ENCODE peak calls at places on chromosomes 13 and 19, in five cellular contexts. One of them, this sample, is unnamed.
A peak's percentile ranks its signal among the peaks of the same experiment; 100 is the strongest.

GRCh38 chr13:51919531-51919930 is 57.8 kb downstream of the CCDC70 start:
- DNase-seq in H1: no peak
- DNase-seq in stomach: no peak
- DNase-seq in transverse colon: no peak
- DNase-seq in A549: no peak
- DNase-seq in this sample: no peak

GRCh38 chr19:33685541-33685940 is 63.8 kb downstream of the CHST8 start:
- DNase-seq in H1: no peak
- DNase-seq in stomach: no peak
- DNase-seq in transverse colon: no peak
- DNase-seq in A549: no peak
- DNase-seq in this sample: peak; percentile 29

GRCh38 chr19:48501961-48502719 is 9.5 kb downstream of the LMTK3 start:
- DNase-seq in H1: peak; percentile 100
- DNase-seq in stomach: peak; percentile 95
- DNase-seq in transverse colon: peak; percentile 92
- DNase-seq in A549: peak; percentile 88
- DNase-seq in this sample: no peak

GRCh38 chr13:79423801-79424642 is 18.0 kb upstream of the RBM26 start:
- DNase-seq in H1: no peak
- DNase-seq in stomach: no peak
- DNase-seq in transverse colon: no peak
- DNase-seq in A549: no peak
- DNase-seq in this sample: no peak

GRCh38 chr13:113005076-113005865 is 36.3 kb downstream of the MCF2L start:
- DNase-seq in H1: no peak
- DNase-seq in stomach: no peak
- DNase-seq in transverse colon: no peak
- DNase-seq in A549: no peak
- DNase-seq in this sample: no peak

GRCh38 chr13:98761979-98762616 is 9.6 kb upstream of the SLC15A1 start:
- DNase-seq in H1: no peak
- DNase-seq in stomach: no peak
- DNase-seq in transverse colon: no peak
- DNase-seq in A549: no peak
- DNase-seq in this sample: no peak

GRCh38 chr19:51246153-51246552 is 4.7 kb upstream of the SIGLECL1 start:
- DNase-seq in H1: no peak
- DNase-seq in stomach: no peak
- DNase-seq in transverse colon: no peak
- DNase-seq in A549: no peak
- DNase-seq in this sample: no peak

GRCh38 chr19:7852851-7853759 is 21.1 kb downstream of the PRR36 start:
- DNase-seq in H1: no peak
- DNase-seq in stomach: peak; percentile 87
- DNase-seq in transverse colon: peak; percentile 86
- DNase-seq in A549: peak; percentile 78
- DNase-seq in this sample: no peak

GRCh38 chr19:5445071-5445470 is 10.1 kb upstream of the ZNRF4 start:
- DNase-seq in H1: no peak
- DNase-seq in stomach: no peak
- DNase-seq in transverse colon: no peak
- DNase-seq in A549: no peak
- DNase-seq in this sample: no peak

GRCh38 chr19:43430142-43430710 is 15.5 kb downstream of the TEX101 start:
- DNase-seq in H1: no peak
- DNase-seq in stomach: no peak
- DNase-seq in transverse colon: peak; percentile 28
- DNase-seq in A549: no peak
- DNase-seq in this sample: no peak

GRCh38 chr19:7718668-7719067 is 13.2 kb downstream of the CLEC4G start:
- DNase-seq in H1: no peak
- DNase-seq in stomach: no peak
- DNase-seq in transverse colon: peak; percentile 24
- DNase-seq in A549: no peak
- DNase-seq in this sample: no peak

GRCh38 chr13:33537691-33538090 is 252.1 kb upstream of the STARD13 start:
- DNase-seq in H1: no peak
- DNase-seq in stomach: no peak
- DNase-seq in transverse colon: no peak
- DNase-seq in A549: no peak
- DNase-seq in this sample: no peak

GRCh38 chr13:46648166-46648607 is 95.2 kb downstream of the LRCH1 start:
- DNase-seq in H1: no peak
- DNase-seq in stomach: peak; percentile 66
- DNase-seq in transverse colon: peak; percentile 64
- DNase-seq in A549: no peak
- DNase-seq in this sample: peak; percentile 41

GRCh38 chr19:37943480-37943879 is 36.5 kb downstream of the SIPA1L3 start:
- DNase-seq in H1: no peak
- DNase-seq in stomach: peak; percentile 43
- DNase-seq in transverse colon: peak; percentile 76
- DNase-seq in A549: no peak
- DNase-seq in this sample: no peak

GRCh38 chr19:4057913-4058695 is 8.6 kb downstream of the ZBTB7A start:
- DNase-seq in H1: no peak
- DNase-seq in stomach: peak; percentile 81
- DNase-seq in transverse colon: peak; percentile 87
- DNase-seq in A549: peak; percentile 74
- DNase-seq in this sample: peak; percentile 97

GRCh38 chr13:101013245-101013644 is 338.6 kb upstream of the TMTC4 start:
- DNase-seq in H1: no peak
- DNase-seq in stomach: no peak
- DNase-seq in transverse colon: no peak
- DNase-seq in A549: no peak
- DNase-seq in this sample: no peak

GRCh38 chr13:35860661-35861060 is 270.5 kb downstream of the DCLK1 start:
- DNase-seq in H1: no peak
- DNase-seq in stomach: no peak
- DNase-seq in transverse colon: no peak
- DNase-seq in A549: no peak
- DNase-seq in this sample: no peak

GRCh38 chr13:25901460-25902376 is 150.1 kb downstream of the SHISA2 start:
- DNase-seq in H1: no peak
- DNase-seq in stomach: no peak
- DNase-seq in transverse colon: no peak
- DNase-seq in A549: no peak
- DNase-seq in this sample: no peak

GRCh38 chr19:33064778-33065550 is at the start of gene RHPN2:
- DNase-seq in H1: no peak
- DNase-seq in stomach: peak; percentile 81
- DNase-seq in transverse colon: peak; percentile 87
- DNase-seq in A549: peak; percentile 94
- DNase-seq in this sample: peak; percentile 73

GRCh38 chr13:110664673-110665072 is 41.2 kb downstream of the CARS2 start:
- DNase-seq in H1: no peak
- DNase-seq in stomach: no peak
- DNase-seq in transverse colon: no peak
- DNase-seq in A549: no peak
- DNase-seq in this sample: no peak

GRCh38 chr13:99218969-99219368 is 18.3 kb downstream of the UBAC2 start:
- DNase-seq in H1: no peak
- DNase-seq in stomach: no peak
- DNase-seq in transverse colon: peak; percentile 25
- DNase-seq in A549: no peak
- DNase-seq in this sample: no peak

GRCh38 chr13:31477961-31478360 is 261.4 kb upstream of the RXFP2 start:
- DNase-seq in H1: no peak
- DNase-seq in stomach: no peak
- DNase-seq in transverse colon: no peak
- DNase-seq in A549: no peak
- DNase-seq in this sample: no peak

GRCh38 chr13:81197483-81197882 is 856.6 kb upstream of the SPRY2 start:
- DNase-seq in H1: no peak
- DNase-seq in stomach: no peak
- DNase-seq in transverse colon: no peak
- DNase-seq in A549: no peak
- DNase-seq in this sample: no peak

GRCh38 chr19:2887391-2887914 is 13.3 kb upstream of the ZNF57 start:
- DNase-seq in H1: no peak
- DNase-seq in stomach: no peak
- DNase-seq in transverse colon: no peak
- DNase-seq in A549: peak; percentile 46
- DNase-seq in this sample: no peak

GRCh38 chr13:111537843-111538499 is 217.5 kb downstream of the TEX29 start:
- DNase-seq in H1: no peak
- DNase-seq in stomach: no peak
- DNase-seq in transverse colon: no peak
- DNase-seq in A549: no peak
- DNase-seq in this sample: no peak

GRCh38 chr19:46618670-46619231 is 6.1 kb downstream of the PTGIR start:
- DNase-seq in H1: no peak
- DNase-seq in stomach: peak; percentile 63
- DNase-seq in transverse colon: no peak
- DNase-seq in A549: no peak
- DNase-seq in this sample: no peak

GRCh38 chr13:112619730-112620639 is 32.0 kb upstream of the TUBGCP3 start:
- DNase-seq in H1: no peak
- DNase-seq in stomach: no peak
- DNase-seq in transverse colon: no peak
- DNase-seq in A549: no peak
- DNase-seq in this sample: no peak

GRCh38 chr13:61905054-61905453 is 489.4 kb upstream of the PCDH20 start:
- DNase-seq in H1: no peak
- DNase-seq in stomach: no peak
- DNase-seq in transverse colon: no peak
- DNase-seq in A549: no peak
- DNase-seq in this sample: no peak

GRCh38 chr19:44430956-44431355 is 17.3 kb downstream of the ZNF229 start:
- DNase-seq in H1: no peak
- DNase-seq in stomach: no peak
- DNase-seq in transverse colon: no peak
- DNase-seq in A549: no peak
- DNase-seq in this sample: no peak

GRCh38 chr19:35433448-35433847 is 14.6 kb upstream of the FFAR2 start:
- DNase-seq in H1: no peak
- DNase-seq in stomach: no peak
- DNase-seq in transverse colon: no peak
- DNase-seq in A549: no peak
- DNase-seq in this sample: no peak

GRCh38 chr19:29645911-29646310 is 19.4 kb upstream of the PLEKHF1 start:
- DNase-seq in H1: no peak
- DNase-seq in stomach: peak; percentile 77
- DNase-seq in transverse colon: no peak
- DNase-seq in A549: no peak
- DNase-seq in this sample: no peak

DNA sequence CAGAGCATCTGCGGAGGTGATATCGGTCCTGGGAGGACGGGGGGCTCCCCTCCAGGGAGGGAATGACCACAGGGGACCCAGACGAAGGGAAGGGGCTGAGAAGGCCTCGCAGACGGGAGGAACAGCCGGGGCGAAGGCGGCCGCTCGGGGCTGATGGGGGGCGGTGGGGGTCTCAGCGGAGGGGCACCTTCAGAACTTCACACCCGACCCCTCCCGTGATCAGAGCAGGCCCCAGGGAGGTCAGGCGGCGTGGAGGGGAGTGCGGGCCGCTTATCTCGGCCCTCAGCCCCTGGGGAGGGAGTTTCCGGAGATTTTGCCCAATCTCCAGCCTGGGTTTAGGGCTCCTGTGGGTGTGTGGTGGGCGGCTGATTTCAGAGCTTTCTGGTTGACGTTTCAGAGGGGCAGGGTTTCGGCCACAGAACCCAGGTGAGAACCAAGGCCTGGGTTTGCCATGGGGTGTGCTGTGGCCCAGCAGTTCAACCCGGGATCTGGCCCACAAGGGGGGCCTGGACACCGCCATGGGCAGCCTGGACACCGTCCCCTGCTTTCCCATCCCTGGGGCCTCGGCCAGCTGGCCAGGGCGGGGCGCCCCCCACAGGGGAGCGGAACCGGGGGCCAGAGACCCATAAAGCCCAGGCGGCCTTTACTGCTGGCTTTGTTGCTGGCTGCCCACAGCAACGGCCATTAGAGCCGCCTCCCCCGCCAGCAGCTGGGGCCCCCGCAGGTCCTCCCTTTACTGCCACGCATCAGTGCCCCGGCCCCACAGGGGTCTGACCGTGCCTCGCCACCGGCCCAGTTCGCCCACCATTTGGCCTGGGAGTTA is 29.0 kb downstream of the ARID3A start:
- DNase-seq in H1: no peak
- DNase-seq in stomach: no peak
- DNase-seq in transverse colon: peak; percentile 51
- DNase-seq in A549: no peak
- DNase-seq in this sample: no peak
- TF ChIP-seq EP300 in H1: no peak
- TF ChIP-seq EP300 in stomach: no peak
- TF ChIP-seq EP300 in transverse colon: no peak
- TF ChIP-seq EP300 in A549: no peak
- TF ChIP-seq EP300 in this sample: no peak

GRCh38 chr19:54149021-54149812 is 10.3 kb downstream of the LENG1 start:
- DNase-seq in H1: no peak
- DNase-seq in stomach: no peak
- DNase-seq in transverse colon: no peak
- DNase-seq in A549: no peak
- DNase-seq in this sample: no peak
- TF ChIP-seq EP300 in H1: no peak
- TF ChIP-seq EP300 in stomach: no peak
- TF ChIP-seq EP300 in transverse colon: no peak
- TF ChIP-seq EP300 in A549: no peak
- TF ChIP-seq EP300 in this sample: no peak

GRCh38 chr13:90320663-90321062 is 1026.8 kb upstream of the MIR17HG start:
- DNase-seq in H1: no peak
- DNase-seq in stomach: no peak
- DNase-seq in transverse colon: no peak
- DNase-seq in A549: no peak
- DNase-seq in this sample: no peak
- TF ChIP-seq EP300 in H1: no peak
- TF ChIP-seq EP300 in stomach: no peak
- TF ChIP-seq EP300 in transverse colon: no peak
- TF ChIP-seq EP300 in A549: no peak
- TF ChIP-seq EP300 in this sample: no peak

GRCh38 chr13:75985132-75985531 is 349.0 kb downstream of the LMO7 start:
- DNase-seq in H1: no peak
- DNase-seq in stomach: no peak
- DNase-seq in transverse colon: no peak
- DNase-seq in A549: no peak
- DNase-seq in this sample: no peak
- TF ChIP-seq EP300 in H1: no peak
- TF ChIP-seq EP300 in stomach: no peak
- TF ChIP-seq EP300 in transverse colon: no peak
- TF ChIP-seq EP300 in A549: no peak
- TF ChIP-seq EP300 in this sample: no peak

GRCh38 chr19:42199440-42200115 is 17.9 kb downstream of the DEDD2 start:
- DNase-seq in H1: no peak
- DNase-seq in stomach: peak; percentile 34
- DNase-seq in transverse colon: peak; percentile 53
- DNase-seq in A549: no peak
- DNase-seq in this sample: peak; percentile 76
- TF ChIP-seq EP300 in H1: no peak
- TF ChIP-seq EP300 in stomach: no peak
- TF ChIP-seq EP300 in transverse colon: no peak
- TF ChIP-seq EP300 in A549: no peak
- TF ChIP-seq EP300 in this sample: no peak